ENCODE peak calls at places on chromosomes 11 and 22, in four cellular contexts. F, C, L and G are unnamed samples.

GRCh38 chr11:15783619-15784018 is 572.7 kb downstream of the SOX6 start:
- DNase-seq in F (no peak), C (no peak), L (no peak), G (no peak)

GRCh38 chr22:46220921-46221320 is 29.2 kb downstream of the CDPF1 start:
- DNase-seq in F (no peak), C (no peak), L (peak; percentile 3), G (no peak)

GRCh38 chr11:117604349-117604995 is 192.5 kb downstream of the DSCAML1 start:
- DNase-seq in F (no peak), C (no peak), L (no peak), G (no peak)

GRCh38 chr11:111574373-111575230 is 27.6 kb upstream of the SIK2 start:
- DNase-seq in F (no peak), C (no peak), L (no peak), G (no peak)

GRCh38 chr22:44108806-44109385 is 71.8 kb upstream of the PARVG start:
- DNase-seq in F (no peak), C (no peak), L (no peak), G (no peak)

GRCh38 chr22:20728523-20729190 is 45.3 kb upstream of the SERPIND1 start:
- DNase-seq in F (no peak), C (no peak), L (no peak), G (no peak)

GRCh38 chr11:2975594-2975993 is 16.5 kb downstream of the NAP1L4 start:
- DNase-seq in F (peak; percentile 38), C (peak; percentile 50), L (no peak), G (no peak)

GRCh38 chr11:123742334-123742733 is 874 bp upstream of the ZNF202 start:
- DNase-seq in F (no peak), C (no peak), L (no peak), G (no peak)

GRCh38 chr11:128244896-128245295 is 342.5 kb downstream of the ETS1 start:
- DNase-seq in F (no peak), C (no peak), L (no peak), G (no peak)

GRCh38 chr11:86069408-86070086 is 663 bp upstream of the PICALM start:
- DNase-seq in F (peak; percentile 12), C (peak; percentile 76), L (peak; percentile 62), G (no peak)

GRCh38 chr22:19962909-19963806 is 21.5 kb upstream of the TXNRD2 start:
- DNase-seq in F (no peak), C (peak; percentile 93), L (no peak), G (peak; percentile 75)

GRCh38 chr11:105220175-105220574 is 80.6 kb upstream of the CARD18 start:
- DNase-seq in F (no peak), C (no peak), L (no peak), G (no peak)

GRCh38 chr11:121964591-121964990 is 151.4 kb downstream of the BLID start:
- DNase-seq in F (no peak), C (no peak), L (no peak), G (no peak)

GRCh38 chr11:64659417-64660144 is 63.4 kb downstream of the NRXN2 start:
- DNase-seq in F (peak; percentile 75), C (peak; percentile 39), L (no peak), G (no peak)

GRCh38 chr11:119237515-119237914 is 31.4 kb downstream of the CBL start:
- DNase-seq in F (no peak), C (no peak), L (no peak), G (no peak)

GRCh38 chr22:42939941-42940653 is 74.9 kb downstream of the PACSIN2 start:
- DNase-seq in F (no peak), C (peak; percentile 88), L (no peak), G (no peak)

GRCh38 chr22:38069372-38070249 is 12.4 kb downstream of the PICK1 start:
- DNase-seq in F (peak; percentile 61), C (no peak), L (no peak), G (peak; percentile 58)

GRCh38 chr22:19118601-19118880 is 3.7 kb downstream of the DGCR2 start:
- DNase-seq in F (no peak), C (no peak), L (no peak), G (no peak)

GRCh38 chr11:1310772-1311468 is 1.5 kb upstream of the TOLLIP start:
- DNase-seq in F (no peak), C (no peak), L (no peak), G (no peak)

GRCh38 chr11:74123008-74123448 is 47.8 kb downstream of the C2CD3 start:
- DNase-seq in F (no peak), C (no peak), L (no peak), G (no peak)

GRCh38 chr22:40418366-40419201 is 48.2 kb downstream of the SGSM3 start:
- DNase-seq in F (no peak), C (no peak), L (no peak), G (no peak)

GRCh38 chr22:41284465-41284864 is 1.5 kb downstream of the RANGAP1 start:
- DNase-seq in F (no peak), C (no peak), L (no peak), G (no peak)

GRCh38 chr11:101127699-101128570 is 1.7 kb downstream of the PGR start:
- DNase-seq in F (peak; percentile 35), C (no peak), L (no peak), G (peak; percentile 43)
- TF ChIP-seq ETV6 in F (no peak), C (no peak), L (no peak), G (no peak)

GRCh38 chr11:12167098-12167999 is 57.0 kb downstream of the MICAL2 start:
- DNase-seq in F (peak; percentile 65), C (peak; percentile 78), L (no peak), G (no peak)
- TF ChIP-seq ESRRA in F (no peak), C (no peak), L (no peak), G (no peak)

GRCh38 chr11:113994077-113994954 is 19.4 kb downstream of the HTR3A start:
- DNase-seq in F (peak; percentile 50), C (no peak), L (no peak), G (peak; percentile 73)

GRCh38 chr11:113991170-113991569 is 16.3 kb downstream of the HTR3A start:
- DNase-seq in F (peak; percentile 50), C (peak; percentile 6), L (no peak), G (peak; percentile 76)

GRCh38 chr11:113989916-113990315 is 15.0 kb downstream of the HTR3A start:
- DNase-seq in F (no peak), C (no peak), L (no peak), G (no peak)

GRCh38 chr11:113992459-113993105 is 17.7 kb downstream of the HTR3A start:
- DNase-seq in F (no peak), C (no peak), L (no peak), G (no peak)

GRCh38 chr11:113991718-113992458 is 17.0 kb downstream of the HTR3A start:
- DNase-seq in F (no peak), C (no peak), L (no peak), G (no peak)
- TF ChIP-seq ETV6 in F (no peak), C (no peak), L (no peak), G (no peak)

DNA sequence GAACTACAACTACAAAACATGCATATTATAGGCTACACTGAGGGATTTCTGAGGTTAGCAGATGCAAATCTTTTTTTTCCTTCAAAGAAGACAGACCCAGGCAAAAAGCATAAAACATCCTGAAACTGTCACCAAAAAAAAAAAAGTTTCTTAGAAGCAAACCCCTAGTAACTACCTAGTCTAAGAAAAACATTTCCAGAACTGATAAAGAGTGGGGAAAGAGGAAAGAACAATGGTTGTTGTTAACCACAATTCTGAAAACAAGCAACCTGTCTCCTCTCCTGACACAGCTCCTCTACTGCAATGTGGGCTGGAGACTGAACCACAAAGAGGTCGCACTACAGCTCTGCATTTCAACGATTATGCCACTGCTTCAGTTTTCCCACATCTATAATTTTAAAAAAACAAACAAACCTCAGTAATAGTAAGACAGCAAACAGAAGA is 15.0 kb downstream of the DENND5A start:
- DNase-seq in F (peak; percentile 21), C (no peak), L (peak; percentile 77), G (no peak)
- TF ChIP-seq ESRRA in F (peak; percentile 21), C (no peak), L (no peak), G (no peak)

GRCh38 chr22:36252754-36253522 is at the start of gene APOL1:
- DNase-seq in F (peak; percentile 23), C (peak; percentile 63), L (peak; percentile 62), G (no peak)
- TF ChIP-seq ETV6 in F (no peak), C (no peak), L (no peak), G (no peak)